ENCODE peak calls at places on chromosome 6, in four cellular contexts. Z is kidney tubule cell, L is amniotic stem cell, B is GM19239. D is an unnamed sample.

GRCh38 chr6:43076093-43076927 is at the start of gene PTK7:
- DNase-seq in Z (peak), L (peak), B (no peak), D (no peak)

GRCh38 chr6:104589940-104590339 is 269.8 kb downstream of the HACE1 start:
- DNase-seq in Z (no peak), L (no peak), B (no peak), D (no peak)

GRCh38 chr6:38248500-38249234 is 391.1 kb downstream of the BTBD9 start:
- DNase-seq in Z (no peak), L (no peak), B (no peak), D (peak)

GRCh38 chr6:20900396-20901160 is 366.3 kb downstream of the CDKAL1 start:
- DNase-seq in Z (no peak), L (no peak), B (no peak), D (no peak)

GRCh38 chr6:21593927-21594421 is 423 bp downstream of the SOX4 start:
- DNase-seq in Z (no peak), L (no peak), B (no peak), D (peak)

GRCh38 chr6:7237653-7238190 is 75.3 kb downstream of the SSR1 start:
- DNase-seq in Z (no peak), L (no peak), B (no peak), D (no peak)

GRCh38 chr6:81465859-81466258 is 286.6 kb downstream of the TENT5A start:
- DNase-seq in Z (no peak), L (peak), B (no peak), D (peak)

GRCh38 chr6:88238901-88239300 is 72.8 kb upstream of the CNR1 start:
- DNase-seq in Z (no peak), L (no peak), B (no peak), D (no peak)

GRCh38 chr6:42367353-42368011 is 84.2 kb downstream of the TRERF1 start:
- DNase-seq in Z (no peak), L (no peak), B (peak), D (no peak)

GRCh38 chr6:152598858-152599537 is 38.2 kb downstream of the SYNE1 start:
- DNase-seq in Z (no peak), L (no peak), B (no peak), D (no peak)

GRCh38 chr6:25404693-25405169 is 125.6 kb downstream of the CARMIL1 start:
- DNase-seq in Z (peak), L (no peak), B (peak), D (no peak)

GRCh38 chr6:123715243-123715863 is 78.6 kb upstream of the TRDN start:
- DNase-seq in Z (peak), L (no peak), B (no peak), D (no peak)

GRCh38 chr6:137495652-137496391 is 1.6 kb upstream of the OLIG3 start:
- DNase-seq in Z (no peak), L (no peak), B (no peak), D (no peak)

GRCh38 chr6:14102330-14102729 is 15.2 kb upstream of the CD83 start:
- DNase-seq in Z (no peak), L (no peak), B (no peak), D (no peak)

GRCh38 chr6:135983093-135983492 is 131.6 kb downstream of the PDE7B start:
- DNase-seq in Z (no peak), L (no peak), B (no peak), D (no peak)

GRCh38 chr6:164178933-164179332 is 764.4 kb downstream of the QKI start:
- DNase-seq in Z (no peak), L (no peak), B (no peak), D (no peak)

GRCh38 chr6:110761371-110761770 is 53.9 kb downstream of the CDK19 start:
- DNase-seq in Z (no peak), L (no peak), B (no peak), D (no peak)

GRCh38 chr6:118403036-118403435 is 145.1 kb upstream of the PLN start:
- DNase-seq in Z (no peak), L (no peak), B (no peak), D (no peak)

GRCh38 chr6:158064725-158065251 is 83.1 kb downstream of the SYNJ2 start:
- DNase-seq in Z (no peak), L (no peak), B (no peak), D (no peak)

GRCh38 chr6:7827142-7827541 is 83.4 kb downstream of the TXNDC5 start:
- DNase-seq in Z (peak), L (no peak), B (no peak), D (no peak)

GRCh38 chr6:11198663-11199603 is 33.5 kb downstream of the NEDD9 start:
- DNase-seq in Z (no peak), L (no peak), B (peak), D (no peak)

GRCh38 chr6:137637161-137637560 is 143.0 kb upstream of the OLIG3 start:
- DNase-seq in Z (peak), L (peak), B (no peak), D (peak)

GRCh38 chr6:166633732-166634535 is 6.9 kb upstream of the RPS6KA2 start:
- DNase-seq in Z (no peak), L (no peak), B (no peak), D (no peak)

D was measured in foreskin keratinocyte.